ENCODE peak calls at places on chromosomes 11 and 22, in nine cellular contexts. K, J, D, E, S, X, F, Y and U are unnamed samples.

GRCh38 chr11:115996125-115996807 is 492.1 kb upstream of the CADM1 start:
- DNase-seq in K (no peak), J (no peak), D (no peak), E (no peak), S (no peak), X (no peak), F (no peak), Y (no peak), U (no peak)

GRCh38 chr11:16966633-16967346 is 47.4 kb downstream of the PLEKHA7 start:
- DNase-seq in K (no peak), J (no peak), D (no peak), E (no peak), S (no peak), X (no peak), F (no peak), Y (no peak), U (no peak)

GRCh38 chr11:101090679-101091270 is 38.8 kb downstream of the PGR start:
- DNase-seq in K (no peak), J (no peak), D (no peak), E (no peak), S (no peak), X (no peak), F (no peak), Y (no peak), U (no peak)

GRCh38 chr11:33913991-33914390 is 22.1 kb upstream of the LMO2 start:
- DNase-seq in K (no peak), J (no peak), D (no peak), E (no peak), S (no peak), X (no peak), F (no peak), Y (no peak), U (no peak)

GRCh38 chr11:28632338-28632737 is 524.1 kb downstream of the METTL15 start:
- DNase-seq in K (no peak), J (no peak), D (no peak), E (peak), S (no peak), X (no peak), F (no peak), Y (no peak), U (no peak)

GRCh38 chr11:117604349-117604995 is 192.5 kb downstream of the DSCAML1 start:
- DNase-seq in K (no peak), J (no peak), D (no peak), E (no peak), S (peak), X (no peak), F (no peak), Y (no peak), U (no peak)

GRCh38 chr22:19717691-19718254 is 3.5 kb downstream of the SEPTIN5 start:
- DNase-seq in K (peak), J (peak), D (peak), E (peak), S (peak), X (peak), F (peak), Y (peak), U (peak)

GRCh38 chr22:39238561-39238960 is 6.2 kb downstream of the PDGFB start:
- DNase-seq in K (no peak), J (no peak), D (no peak), E (no peak), S (no peak), X (no peak), F (no peak), Y (no peak), U (no peak)

GRCh38 chr11:22774716-22775115 is 54.9 kb downstream of the SVIP start:
- DNase-seq in K (no peak), J (no peak), D (no peak), E (no peak), S (no peak), X (no peak), F (no peak), Y (no peak), U (no peak)

GRCh38 chr11:116950210-116950609 is 112.8 kb upstream of the APOA1 start:
- DNase-seq in K (no peak), J (no peak), D (no peak), E (no peak), S (no peak), X (no peak), F (no peak), Y (no peak), U (no peak)

GRCh38 chr22:37007666-37008065 is 11.6 kb downstream of the TST start:
- DNase-seq in K (no peak), J (no peak), D (no peak), E (no peak), S (no peak), X (no peak), F (no peak), Y (no peak), U (no peak)

GRCh38 chr22:42283288-42284229 is 13.1 kb upstream of the TCF20 start:
- DNase-seq in K (no peak), J (no peak), D (no peak), E (no peak), S (no peak), X (no peak), F (peak), Y (no peak), U (no peak)

GRCh38 chr22:43627485-43628252 is 184.4 kb downstream of the EFCAB6 start:
- DNase-seq in K (no peak), J (no peak), D (no peak), E (no peak), S (no peak), X (no peak), F (no peak), Y (no peak), U (no peak)

GRCh38 chr22:27084130-27084529 is 426.7 kb downstream of the MIAT start:
- DNase-seq in K (no peak), J (no peak), D (no peak), E (no peak), S (no peak), X (peak), F (no peak), Y (no peak), U (no peak)

GRCh38 chr11:9470765-9471164 is 10.0 kb downstream of the ZNF143 start:
- DNase-seq in K (no peak), J (no peak), D (no peak), E (no peak), S (no peak), X (no peak), F (no peak), Y (no peak), U (no peak)

GRCh38 chr11:75845324-75845723 is 30.3 kb downstream of the UVRAG start:
- DNase-seq in K (no peak), J (no peak), D (no peak), E (no peak), S (no peak), X (no peak), F (no peak), Y (no peak), U (no peak)

GRCh38 chr22:17974703-17975372 is 49.5 kb downstream of the MICAL3 start:
- DNase-seq in K (no peak), J (no peak), D (no peak), E (no peak), S (no peak), X (no peak), F (no peak), Y (no peak), U (no peak)

GRCh38 chr11:93861808-93862207 is 11.4 kb upstream of the VSTM5 start:
- DNase-seq in K (no peak), J (no peak), D (no peak), E (no peak), S (no peak), X (peak), F (no peak), Y (no peak), U (no peak)

GRCh38 chr11:6705905-6706535 is 22.9 kb upstream of the MRPL17 start:
- DNase-seq in K (no peak), J (no peak), D (peak), E (peak), S (peak), X (peak), F (peak), Y (peak), U (peak)

GRCh38 chr22:33112606-33113005 is 54.4 kb upstream of the SYN3 start:
- DNase-seq in K (no peak), J (no peak), D (no peak), E (no peak), S (peak), X (no peak), F (peak), Y (no peak), U (peak)

GRCh38 chr11:111064118-111064517 is 181.4 kb upstream of the POU2AF2 start:
- DNase-seq in K (no peak), J (no peak), D (no peak), E (no peak), S (no peak), X (peak), F (no peak), Y (peak), U (no peak)

GRCh38 chr11:113907155-113907554 is 2.6 kb downstream of the HTR3B start:
- DNase-seq in K (no peak), J (no peak), D (no peak), E (no peak), S (no peak), X (no peak), F (no peak), Y (no peak), U (no peak)

GRCh38 chr11:44575288-44575672 is 9.8 kb downstream of the CD82 start:
- DNase-seq in K (no peak), J (no peak), D (no peak), E (peak), S (no peak), X (peak), F (no peak), Y (peak), U (no peak)

GRCh38 chr22:50625568-50626313 is 2.2 kb downstream of the ARSA start:
- DNase-seq in K (no peak), J (no peak), D (no peak), E (no peak), S (no peak), X (no peak), F (no peak), Y (no peak), U (no peak)

GRCh38 chr11:67373916-67374570 is 645 bp upstream of the CLCF1 start:
- DNase-seq in K (no peak), J (peak), D (peak), E (peak), S (peak), X (peak), F (peak), Y (peak), U (peak)

GRCh38 chr11:132258865-132259264 is 888.5 kb downstream of the NTM start:
- DNase-seq in K (no peak), J (no peak), D (no peak), E (no peak), S (no peak), X (peak), F (no peak), Y (no peak), U (no peak)

GRCh38 chr11:8097062-8097814 is 16.2 kb downstream of the TUB start:
- DNase-seq in K (no peak), J (no peak), D (no peak), E (no peak), S (no peak), X (no peak), F (no peak), Y (no peak), U (no peak)